ENCODE peak calls at places on chromosomes 5 and 9, in six cellular contexts. One of them, this sample, is unnamed.

GRCh38 chr5:14357861-14358260 is 214.7 kb downstream of the TRIO start:
- DNase-seq in Right ventricle myocardium superior: no peak
- DNase-seq in cardiac fibroblast: no peak
- DNase-seq in activated gamma-delta T cell treated with Interleukin-2 at 50 U/mL for 16 hours: no peak
- DNase-seq in dermis blood vessel endothelial cell: peak
- DNase-seq in EL: no peak
- DNase-seq in this sample: no peak

GRCh38 chr5:32278403-32278802 is 34.3 kb downstream of the MTMR12 start:
- DNase-seq in activated gamma-delta T cell treated with Interleukin-2 at 50 U/mL for 16 hours: peak
- DNase-seq in Right ventricle myocardium superior: no peak
- DNase-seq in cardiac fibroblast: peak
- DNase-seq in dermis blood vessel endothelial cell: no peak
- DNase-seq in EL: peak
- DNase-seq in this sample: peak

GRCh38 chr9:94005272-94005901 is 50.2 kb upstream of the BARX1 start:
- DNase-seq in activated gamma-delta T cell treated with Interleukin-2 at 50 U/mL for 16 hours: no peak
- DNase-seq in Right ventricle myocardium superior: no peak
- DNase-seq in dermis blood vessel endothelial cell: no peak
- DNase-seq in EL: peak
- DNase-seq in cardiac fibroblast: peak
- DNase-seq in this sample: no peak

GRCh38 chr9:131732636-131733340 is 7.1 kb downstream of the RAPGEF1 start:
- DNase-seq in EL: no peak
- DNase-seq in cardiac fibroblast: no peak
- DNase-seq in activated gamma-delta T cell treated with Interleukin-2 at 50 U/mL for 16 hours: peak
- DNase-seq in dermis blood vessel endothelial cell: peak
- DNase-seq in Right ventricle myocardium superior: no peak
- DNase-seq in this sample: peak

GRCh38 chr5:150286820-150287219 is 2.8 kb downstream of the CAMK2A start:
- DNase-seq in EL: no peak
- DNase-seq in dermis blood vessel endothelial cell: no peak
- DNase-seq in Right ventricle myocardium superior: no peak
- DNase-seq in cardiac fibroblast: no peak
- DNase-seq in activated gamma-delta T cell treated with Interleukin-2 at 50 U/mL for 16 hours: no peak
- DNase-seq in this sample: no peak

GRCh38 chr5:11182441-11183080 is 421.5 kb upstream of the DAP start:
- DNase-seq in cardiac fibroblast: peak
- DNase-seq in dermis blood vessel endothelial cell: peak
- DNase-seq in activated gamma-delta T cell treated with Interleukin-2 at 50 U/mL for 16 hours: no peak
- DNase-seq in Right ventricle myocardium superior: no peak
- DNase-seq in EL: peak
- DNase-seq in this sample: peak

GRCh38 chr9:130768265-130768664 is 66.8 kb upstream of the ABL1 start:
- DNase-seq in EL: no peak
- DNase-seq in dermis blood vessel endothelial cell: peak
- DNase-seq in cardiac fibroblast: peak
- DNase-seq in Right ventricle myocardium superior: no peak
- DNase-seq in activated gamma-delta T cell treated with Interleukin-2 at 50 U/mL for 16 hours: no peak
- DNase-seq in this sample: no peak

GRCh38 chr9:13278023-13278367 is 1.5 kb downstream of the MPDZ start:
- DNase-seq in activated gamma-delta T cell treated with Interleukin-2 at 50 U/mL for 16 hours: no peak
- DNase-seq in dermis blood vessel endothelial cell: peak
- DNase-seq in cardiac fibroblast: peak
- DNase-seq in EL: peak
- DNase-seq in Right ventricle myocardium superior: no peak
- DNase-seq in this sample: peak

GRCh38 chr5:45376463-45376862 is 319.7 kb downstream of the HCN1 start:
- DNase-seq in Right ventricle myocardium superior: no peak
- DNase-seq in activated gamma-delta T cell treated with Interleukin-2 at 50 U/mL for 16 hours: no peak
- DNase-seq in cardiac fibroblast: peak
- DNase-seq in dermis blood vessel endothelial cell: peak
- DNase-seq in EL: no peak
- DNase-seq in this sample: peak

GRCh38 chr5:135008556-135008955 is 25.5 kb downstream of the PITX1 start:
- DNase-seq in EL: no peak
- DNase-seq in Right ventricle myocardium superior: no peak
- DNase-seq in dermis blood vessel endothelial cell: no peak
- DNase-seq in activated gamma-delta T cell treated with Interleukin-2 at 50 U/mL for 16 hours: no peak
- DNase-seq in cardiac fibroblast: no peak
- DNase-seq in this sample: no peak

GRCh38 chr5:160165137-160166068 is 46.2 kb upstream of the PWWP2A start:
- DNase-seq in dermis blood vessel endothelial cell: peak
- DNase-seq in cardiac fibroblast: peak
- DNase-seq in EL: peak
- DNase-seq in Right ventricle myocardium superior: peak
- DNase-seq in activated gamma-delta T cell treated with Interleukin-2 at 50 U/mL for 16 hours: no peak
- DNase-seq in this sample: peak

GRCh38 chr9:83458530-83458929 is 79.7 kb downstream of the FRMD3 start:
- DNase-seq in dermis blood vessel endothelial cell: no peak
- DNase-seq in EL: no peak
- DNase-seq in cardiac fibroblast: no peak
- DNase-seq in activated gamma-delta T cell treated with Interleukin-2 at 50 U/mL for 16 hours: no peak
- DNase-seq in Right ventricle myocardium superior: no peak
- DNase-seq in this sample: no peak

GRCh38 chr5:139873033-139873794 is 77.6 kb downstream of the PSD2 start:
- DNase-seq in activated gamma-delta T cell treated with Interleukin-2 at 50 U/mL for 16 hours: no peak
- DNase-seq in cardiac fibroblast: no peak
- DNase-seq in Right ventricle myocardium superior: peak
- DNase-seq in EL: peak
- DNase-seq in dermis blood vessel endothelial cell: no peak
- DNase-seq in this sample: no peak

GRCh38 chr9:123757547-123757946 is 172.4 kb downstream of the DENND1A start:
- DNase-seq in Right ventricle myocardium superior: no peak
- DNase-seq in EL: no peak
- DNase-seq in activated gamma-delta T cell treated with Interleukin-2 at 50 U/mL for 16 hours: no peak
- DNase-seq in dermis blood vessel endothelial cell: no peak
- DNase-seq in cardiac fibroblast: peak
- DNase-seq in this sample: no peak

GRCh38 chr5:154740957-154741356 is 14.2 kb upstream of the LARP1 start:
- DNase-seq in dermis blood vessel endothelial cell: no peak
- DNase-seq in cardiac fibroblast: peak
- DNase-seq in EL: no peak
- DNase-seq in Right ventricle myocardium superior: no peak
- DNase-seq in activated gamma-delta T cell treated with Interleukin-2 at 50 U/mL for 16 hours: no peak
- DNase-seq in this sample: no peak

GRCh38 chr9:69745716-69746538 is 13.9 kb downstream of the PTAR1 start:
- DNase-seq in Right ventricle myocardium superior: no peak
- DNase-seq in cardiac fibroblast: peak
- DNase-seq in EL: no peak
- DNase-seq in activated gamma-delta T cell treated with Interleukin-2 at 50 U/mL for 16 hours: no peak
- DNase-seq in dermis blood vessel endothelial cell: peak
- DNase-seq in this sample: no peak

GRCh38 chr9:33081128-33081851 is 4.8 kb upstream of the SMU1 start:
- DNase-seq in Right ventricle myocardium superior: no peak
- DNase-seq in activated gamma-delta T cell treated with Interleukin-2 at 50 U/mL for 16 hours: peak
- DNase-seq in dermis blood vessel endothelial cell: peak
- DNase-seq in EL: peak
- DNase-seq in cardiac fibroblast: peak
- DNase-seq in this sample: peak

GRCh38 chr5:53331463-53331862 is 149.0 kb upstream of the FST start:
- DNase-seq in activated gamma-delta T cell treated with Interleukin-2 at 50 U/mL for 16 hours: no peak
- DNase-seq in Right ventricle myocardium superior: no peak
- DNase-seq in EL: peak
- DNase-seq in dermis blood vessel endothelial cell: no peak
- DNase-seq in cardiac fibroblast: peak
- DNase-seq in this sample: no peak

GRCh38 chr5:133519191-133519590 is 93.2 kb downstream of the FSTL4 start:
- DNase-seq in dermis blood vessel endothelial cell: no peak
- DNase-seq in cardiac fibroblast: no peak
- DNase-seq in EL: no peak
- DNase-seq in activated gamma-delta T cell treated with Interleukin-2 at 50 U/mL for 16 hours: no peak
- DNase-seq in Right ventricle myocardium superior: no peak
- DNase-seq in this sample: no peak

GRCh38 chr5:115457985-115458384 is 86.6 kb downstream of the FEM1C start:
- DNase-seq in activated gamma-delta T cell treated with Interleukin-2 at 50 U/mL for 16 hours: no peak
- DNase-seq in dermis blood vessel endothelial cell: peak
- DNase-seq in EL: no peak
- DNase-seq in Right ventricle myocardium superior: no peak
- DNase-seq in cardiac fibroblast: peak
- DNase-seq in this sample: no peak

GRCh38 chr9:35798658-35799366 is 7.4 kb downstream of the NPR2 start:
- DNase-seq in cardiac fibroblast: no peak
- DNase-seq in Right ventricle myocardium superior: no peak
- DNase-seq in EL: peak
- DNase-seq in activated gamma-delta T cell treated with Interleukin-2 at 50 U/mL for 16 hours: no peak
- DNase-seq in dermis blood vessel endothelial cell: peak
- DNase-seq in this sample: peak